ENCODE peak calls at places on chromosomes 5 and 9, in seven cellular contexts. One of them, this sample, is unnamed.
A peak's percentile ranks its signal among the peaks of the same experiment; 100 is the strongest.

GRCh38 chr5:128763324-128763723 is 202.0 kb upstream of the SLC27A6 start:
- DNase-seq in GM12878: no peak
- DNase-seq in naive thymus-derived CD4-positive, alpha-beta T cell: no peak
- DNase-seq in neuronal stem cell: no peak
- DNase-seq in left lung: no peak
- DNase-seq in Peyer's patch: no peak
- DNase-seq in body of pancreas: no peak
- DNase-seq in this sample: no peak

GRCh38 chr9:126294331-126295081 is 32.1 kb upstream of the MVB12B start:
- DNase-seq in Peyer's patch: no peak
- DNase-seq in neuronal stem cell: no peak
- DNase-seq in GM12878: no peak
- DNase-seq in naive thymus-derived CD4-positive, alpha-beta T cell: no peak
- DNase-seq in left lung: no peak
- DNase-seq in body of pancreas: no peak
- DNase-seq in this sample: no peak

GRCh38 chr9:5178126-5178805 is 7.2 kb downstream of the INSL6 start:
- DNase-seq in left lung: no peak
- DNase-seq in neuronal stem cell: no peak
- DNase-seq in Peyer's patch: no peak
- DNase-seq in naive thymus-derived CD4-positive, alpha-beta T cell: peak; percentile 66
- DNase-seq in GM12878: no peak
- DNase-seq in body of pancreas: no peak
- DNase-seq in this sample: no peak

GRCh38 chr5:59756373-59757035 is 137.0 kb downstream of the PDE4D start:
- DNase-seq in GM12878: no peak
- DNase-seq in naive thymus-derived CD4-positive, alpha-beta T cell: no peak
- DNase-seq in left lung: no peak
- DNase-seq in Peyer's patch: no peak
- DNase-seq in body of pancreas: no peak
- DNase-seq in neuronal stem cell: no peak
- DNase-seq in this sample: no peak

GRCh38 chr9:124298646-124299235 is 41.0 kb downstream of the NEK6 start:
- DNase-seq in Peyer's patch: no peak
- DNase-seq in GM12878: no peak
- DNase-seq in naive thymus-derived CD4-positive, alpha-beta T cell: no peak
- DNase-seq in body of pancreas: peak; percentile 66
- DNase-seq in left lung: no peak
- DNase-seq in neuronal stem cell: no peak
- DNase-seq in this sample: no peak

GRCh38 chr5:131570757-131571156 is 64.3 kb downstream of the RAPGEF6 start:
- DNase-seq in naive thymus-derived CD4-positive, alpha-beta T cell: no peak
- DNase-seq in left lung: no peak
- DNase-seq in GM12878: no peak
- DNase-seq in neuronal stem cell: no peak
- DNase-seq in Peyer's patch: no peak
- DNase-seq in body of pancreas: no peak
- DNase-seq in this sample: no peak

GRCh38 chr5:148228392-148228984 is 9.8 kb upstream of the MARCOL start:
- DNase-seq in Peyer's patch: no peak
- DNase-seq in GM12878: no peak
- DNase-seq in neuronal stem cell: no peak
- DNase-seq in body of pancreas: no peak
- DNase-seq in left lung: no peak
- DNase-seq in naive thymus-derived CD4-positive, alpha-beta T cell: no peak
- DNase-seq in this sample: no peak

GRCh38 chr5:168479166-168479565 is 7.1 kb upstream of the RARS1 start:
- DNase-seq in left lung: no peak
- DNase-seq in neuronal stem cell: no peak
- DNase-seq in body of pancreas: no peak
- DNase-seq in GM12878: no peak
- DNase-seq in naive thymus-derived CD4-positive, alpha-beta T cell: no peak
- DNase-seq in Peyer's patch: no peak
- DNase-seq in this sample: no peak

GRCh38 chr5:68714810-68715209 is 379.0 kb upstream of the SLC30A5 start:
- DNase-seq in Peyer's patch: no peak
- DNase-seq in naive thymus-derived CD4-positive, alpha-beta T cell: no peak
- DNase-seq in left lung: no peak
- DNase-seq in body of pancreas: no peak
- DNase-seq in neuronal stem cell: no peak
- DNase-seq in GM12878: no peak
- DNase-seq in this sample: no peak

GRCh38 chr5:168946363-168946762 is 354.6 kb downstream of the SLIT3 start:
- DNase-seq in naive thymus-derived CD4-positive, alpha-beta T cell: no peak
- DNase-seq in neuronal stem cell: peak; percentile 45
- DNase-seq in Peyer's patch: no peak
- DNase-seq in GM12878: no peak
- DNase-seq in left lung: no peak
- DNase-seq in body of pancreas: no peak
- DNase-seq in this sample: no peak

GRCh38 chr9:21754741-21755140 is 47.7 kb upstream of the MTAP start:
- DNase-seq in left lung: no peak
- DNase-seq in naive thymus-derived CD4-positive, alpha-beta T cell: no peak
- DNase-seq in neuronal stem cell: no peak
- DNase-seq in Peyer's patch: no peak
- DNase-seq in GM12878: no peak
- DNase-seq in body of pancreas: no peak
- DNase-seq in this sample: no peak

GRCh38 chr9:134355158-134355557 is 28.9 kb downstream of the RXRA start:
- DNase-seq in neuronal stem cell: no peak
- DNase-seq in body of pancreas: no peak
- DNase-seq in naive thymus-derived CD4-positive, alpha-beta T cell: no peak
- DNase-seq in left lung: no peak
- DNase-seq in Peyer's patch: no peak
- DNase-seq in GM12878: no peak
- DNase-seq in this sample: no peak
- H3K4me1 ChIP-seq in neuronal stem cell: no peaks in the 10 kb centered on the region
- H3K4me1 ChIP-seq in body of pancreas: peaks cover 74% of the 10 kb centered on the region
- H3K4me1 ChIP-seq in naive thymus-derived CD4-positive, alpha-beta T cell: no peaks in the 10 kb centered on the region
- H3K4me1 ChIP-seq in left lung: peaks cover 87% of the 10 kb centered on the region
- H3K4me1 ChIP-seq in Peyer's patch: peaks cover 99% of the 10 kb centered on the region
- H3K4me1 ChIP-seq in GM12878: no peaks in the 10 kb centered on the region
- H3K4me1 ChIP-seq in this sample: no peaks in the 10 kb centered on the region

DNA sequence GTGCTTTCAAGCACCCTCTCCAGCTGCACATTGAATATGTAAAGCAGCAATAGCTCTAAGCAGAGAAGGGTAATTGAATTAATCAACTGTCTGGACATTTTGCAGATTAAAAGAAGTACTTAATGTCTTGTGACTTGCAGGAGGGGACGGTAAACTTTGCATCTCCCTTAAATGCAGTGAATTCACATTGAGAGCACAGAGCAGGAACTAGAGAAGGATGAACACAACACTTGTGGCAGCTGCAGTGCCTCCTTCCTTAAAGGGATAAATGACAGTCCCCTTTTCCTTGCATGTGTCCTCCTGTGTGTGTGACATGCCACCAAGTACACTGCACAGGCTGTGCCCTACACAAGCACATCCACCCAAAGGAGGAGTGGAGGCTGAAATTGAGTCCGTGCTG is 7.4 kb upstream of the CDK5RAP2 start:
- DNase-seq in naive thymus-derived CD4-positive, alpha-beta T cell: no peak
- DNase-seq in Peyer's patch: no peak
- DNase-seq in left lung: no peak
- DNase-seq in neuronal stem cell: no peak
- DNase-seq in body of pancreas: no peak
- DNase-seq in GM12878: no peak
- DNase-seq in this sample: no peak
- H3K27ac ChIP-seq in naive thymus-derived CD4-positive, alpha-beta T cell: no peak overlapping the region
- H3K27ac ChIP-seq in Peyer's patch: no peak overlapping the region
- H3K27ac ChIP-seq in left lung: no peak overlapping the region
- H3K27ac ChIP-seq in neuronal stem cell: no peak overlapping the region
- H3K27ac ChIP-seq in body of pancreas: no peak overlapping the region
- H3K27ac ChIP-seq in GM12878: no peak overlapping the region
- H3K27ac ChIP-seq in this sample: no peak overlapping the region

GRCh38 chr5:65811004-65811403 is 89.0 kb downstream of the NLN start:
- DNase-seq in Peyer's patch: no peak
- DNase-seq in GM12878: no peak
- DNase-seq in naive thymus-derived CD4-positive, alpha-beta T cell: no peak
- DNase-seq in neuronal stem cell: no peak
- DNase-seq in body of pancreas: no peak
- DNase-seq in left lung: no peak
- DNase-seq in this sample: no peak
- H3K4me1 ChIP-seq in Peyer's patch: peaks cover 16% of the 10 kb centered on the region
- H3K4me1 ChIP-seq in GM12878: no peaks in the 10 kb centered on the region
- H3K4me1 ChIP-seq in naive thymus-derived CD4-positive, alpha-beta T cell: no peaks in the 10 kb centered on the region
- H3K4me1 ChIP-seq in neuronal stem cell: no peaks in the 10 kb centered on the region
- H3K4me1 ChIP-seq in body of pancreas: no peaks in the 10 kb centered on the region
- H3K4me1 ChIP-seq in left lung: no peaks in the 10 kb centered on the region
- H3K4me1 ChIP-seq in this sample: peaks cover 11% of the 10 kb centered on the region

DNA sequence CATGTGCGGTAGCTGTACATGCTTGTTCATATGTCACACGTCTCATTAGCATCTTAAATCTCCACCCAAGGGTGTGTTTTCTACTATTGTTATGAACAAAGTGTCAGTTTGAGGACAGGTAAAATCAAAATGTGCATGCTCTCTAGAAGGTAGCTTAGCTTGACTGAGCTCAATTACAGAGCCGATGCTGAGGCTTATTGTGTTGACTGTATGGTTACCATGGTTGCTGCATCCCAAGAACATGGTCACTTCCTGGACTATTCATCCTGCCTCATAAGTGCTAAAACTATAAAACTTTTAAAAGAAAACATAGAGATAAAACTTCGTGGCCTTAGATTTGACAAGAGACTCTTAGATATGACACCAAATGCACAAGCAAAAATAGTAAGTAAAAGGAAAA is 426.1 kb upstream of the CTNND2 start:
- DNase-seq in body of pancreas: no peak
- DNase-seq in left lung: no peak
- DNase-seq in neuronal stem cell: no peak
- DNase-seq in Peyer's patch: no peak
- DNase-seq in GM12878: no peak
- DNase-seq in naive thymus-derived CD4-positive, alpha-beta T cell: no peak
- DNase-seq in this sample: no peak
- H3K27ac ChIP-seq in body of pancreas: no peak overlapping the region
- H3K27ac ChIP-seq in left lung: no peak overlapping the region
- H3K27ac ChIP-seq in neuronal stem cell: no peak overlapping the region
- H3K27ac ChIP-seq in Peyer's patch: no peak overlapping the region
- H3K27ac ChIP-seq in GM12878: no peak overlapping the region
- H3K27ac ChIP-seq in naive thymus-derived CD4-positive, alpha-beta T cell: no peak overlapping the region
- H3K27ac ChIP-seq in this sample: no peak overlapping the region

GRCh38 chr9:134326754-134327526 is 685 bp downstream of the RXRA start:
- DNase-seq in Peyer's patch: no peak
- DNase-seq in GM12878: no peak
- DNase-seq in left lung: peak; percentile 88
- DNase-seq in body of pancreas: no peak
- DNase-seq in naive thymus-derived CD4-positive, alpha-beta T cell: no peak
- DNase-seq in neuronal stem cell: no peak
- DNase-seq in this sample: no peak

GRCh38 chr9:134328341-134328840 is 2.1 kb downstream of the RXRA start:
- DNase-seq in GM12878: no peak
- DNase-seq in left lung: peak; percentile 75
- DNase-seq in Peyer's patch: no peak
- DNase-seq in body of pancreas: no peak
- DNase-seq in naive thymus-derived CD4-positive, alpha-beta T cell: no peak
- DNase-seq in neuronal stem cell: peak; percentile 69
- DNase-seq in this sample: no peak

GRCh38 chr9:134325813-134326753 is at the start of gene RXRA:
- DNase-seq in body of pancreas: peak; percentile 89
- DNase-seq in neuronal stem cell: peak; percentile 81
- DNase-seq in GM12878: no peak
- DNase-seq in naive thymus-derived CD4-positive, alpha-beta T cell: peak; percentile 42
- DNase-seq in Peyer's patch: peak; percentile 70
- DNase-seq in left lung: peak; percentile 94
- DNase-seq in this sample: peak; percentile 80

GRCh38 chr9:134328841-134329575 is 2.8 kb downstream of the RXRA start:
- DNase-seq in GM12878: no peak
- DNase-seq in body of pancreas: peak; percentile 64
- DNase-seq in left lung: peak; percentile 76
- DNase-seq in neuronal stem cell: no peak
- DNase-seq in naive thymus-derived CD4-positive, alpha-beta T cell: no peak
- DNase-seq in Peyer's patch: no peak
- DNase-seq in this sample: no peak

GRCh38 chr9:134327671-134328231 is 1.5 kb downstream of the RXRA start:
- DNase-seq in body of pancreas: no peak
- DNase-seq in neuronal stem cell: no peak
- DNase-seq in left lung: peak; percentile 68
- DNase-seq in naive thymus-derived CD4-positive, alpha-beta T cell: no peak
- DNase-seq in GM12878: no peak
- DNase-seq in Peyer's patch: no peak
- DNase-seq in this sample: no peak
- H3K4me1 ChIP-seq in body of pancreas: peaks cover 78% of the 10 kb centered on the region
- H3K4me1 ChIP-seq in neuronal stem cell: peaks cover 39% of the 10 kb centered on the region
- H3K4me1 ChIP-seq in left lung: peaks cover 69% of the 10 kb centered on the region
- H3K4me1 ChIP-seq in naive thymus-derived CD4-positive, alpha-beta T cell: peaks cover 4% of the 10 kb centered on the region
- H3K4me1 ChIP-seq in GM12878: no peaks in the 10 kb centered on the region
- H3K4me1 ChIP-seq in Peyer's patch: peaks cover 83% of the 10 kb centered on the region
- H3K4me1 ChIP-seq in this sample: peaks cover 22% of the 10 kb centered on the region

DNA sequence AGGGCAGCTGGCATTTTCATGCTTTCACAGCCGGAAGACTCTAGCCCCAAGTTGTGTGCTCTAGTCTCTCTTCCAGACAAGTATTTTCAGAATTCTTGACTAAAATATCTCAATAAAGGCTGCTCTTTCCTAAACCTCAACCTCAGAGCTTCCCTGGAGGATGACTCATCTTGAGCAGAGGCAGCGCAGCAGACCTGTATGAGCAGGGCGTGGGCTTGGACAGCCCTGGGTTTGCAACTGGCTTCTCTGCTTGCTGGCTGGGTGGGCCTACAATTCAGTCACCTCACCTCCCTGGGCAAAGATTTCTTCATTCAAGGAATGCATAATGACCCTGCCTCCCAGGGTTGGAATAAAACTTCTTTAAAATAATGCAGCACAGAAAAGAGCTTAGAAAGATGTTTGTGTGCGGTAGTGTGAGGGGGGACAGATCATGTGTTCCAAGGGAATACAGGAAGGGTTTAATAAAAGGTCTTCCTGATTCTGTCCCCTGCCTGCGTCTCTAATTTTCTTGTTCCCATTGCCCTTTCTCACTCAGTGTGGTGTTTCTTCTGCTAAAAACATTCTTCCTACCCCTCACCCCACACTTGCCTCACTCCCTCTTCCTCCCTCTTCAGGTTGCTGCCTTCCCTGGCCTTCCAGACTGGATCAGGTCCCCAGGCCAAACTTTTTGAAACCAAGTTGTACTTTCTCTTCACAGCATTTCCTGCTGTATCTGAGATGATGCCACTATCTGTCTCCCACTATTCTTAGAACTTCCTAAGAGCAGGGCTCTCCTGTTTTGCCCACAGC is 39.4 kb upstream of the MAP1B start:
- DNase-seq in Peyer's patch: no peak
- DNase-seq in naive thymus-derived CD4-positive, alpha-beta T cell: no peak
- DNase-seq in left lung: no peak
- DNase-seq in neuronal stem cell: no peak
- DNase-seq in GM12878: no peak
- DNase-seq in body of pancreas: no peak
- DNase-seq in this sample: no peak
- H3K27ac ChIP-seq in Peyer's patch: no peak overlapping the region
- H3K27ac ChIP-seq in naive thymus-derived CD4-positive, alpha-beta T cell: no peak overlapping the region
- H3K27ac ChIP-seq in left lung: no peak overlapping the region
- H3K27ac ChIP-seq in neuronal stem cell: no peak overlapping the region
- H3K27ac ChIP-seq in GM12878: no peak overlapping the region
- H3K27ac ChIP-seq in body of pancreas: no peak overlapping the region
- H3K27ac ChIP-seq in this sample: no peak overlapping the region